ENCODE peak calls at places on chromosomes 5 and 9, in six cellular contexts. I is right lobe of liver, J is breast epithelium, Y is GM12878, R is cardiac muscle cell, O is heart left ventricle. W is an unnamed sample.

GRCh38 chr9:131839281-131840084 is 99.6 kb upstream of the RAPGEF1 start:
- DNase-seq in Y (no peak), R (peak), J (no peak), O (peak), I (no peak), W (peak)

GRCh38 chr9:136926749-136927148 is 17.8 kb downstream of the FBXW5 start:
- DNase-seq in R (no peak), J (no peak), O (no peak), Y (no peak), I (no peak), W (no peak)

GRCh38 chr5:14816999-14817761 is 54.4 kb downstream of the ANKH start:
- DNase-seq in Y (no peak), O (no peak), R (peak), J (no peak), I (peak), W (no peak)

GRCh38 chr5:143923634-143924265 is 111.8 kb downstream of the HMHB1 start:
- DNase-seq in R (peak), J (no peak), O (no peak), Y (no peak), I (no peak), W (no peak)

GRCh38 chr9:929719-930118 is 46.7 kb upstream of the DMRT3 start:
- DNase-seq in O (no peak), R (no peak), I (no peak), Y (no peak), J (no peak), W (no peak)

GRCh38 chr5:95900383-95900958 is 61.2 kb downstream of the ELL2 start:
- DNase-seq in O (no peak), Y (no peak), I (no peak), R (peak), J (no peak), W (no peak)

GRCh38 chr5:32138839-32139493 is 35.2 kb downstream of the GOLPH3 start:
- DNase-seq in Y (no peak), O (no peak), J (no peak), I (no peak), R (peak), W (no peak)

GRCh38 chr5:125042243-125042887 is 295.9 kb upstream of the ZNF608 start:
- DNase-seq in I (no peak), J (no peak), O (no peak), Y (no peak), R (peak), W (no peak)

GRCh38 chr5:67272453-67273130 is 76.0 kb upstream of the CD180 start:
- DNase-seq in I (no peak), Y (no peak), J (no peak), O (no peak), R (no peak), W (no peak)

GRCh38 chr9:135533093-135533492 is 11.9 kb downstream of the LCN1 start:
- DNase-seq in O (no peak), Y (no peak), R (no peak), J (no peak), I (no peak), W (no peak)

GRCh38 chr5:9813305-9813704 is 183.2 kb upstream of the TAS2R1 start:
- DNase-seq in J (no peak), R (no peak), Y (no peak), O (no peak), I (no peak), W (no peak)

GRCh38 chr9:136052991-136053756 is 41.9 kb downstream of the NACC2 start:
- DNase-seq in Y (no peak), O (peak), J (no peak), I (no peak), R (no peak), W (no peak)

GRCh38 chr5:75051217-75051751 is 1.1 kb downstream of the GCNT4 start:
- DNase-seq in Y (no peak), J (no peak), O (no peak), I (no peak), R (no peak), W (no peak)

GRCh38 chr9:124202447-124202971 is 55.2 kb upstream of the NEK6 start:
- DNase-seq in J (no peak), Y (peak), I (peak), R (peak), O (peak), W (peak)

GRCh38 chr5:83029912-83030311 is 47.3 kb downstream of the TMEM167A start:
- DNase-seq in O (no peak), J (no peak), Y (no peak), I (no peak), R (peak), W (no peak)

GRCh38 chr5:2752875-2753435 is 1.5 kb upstream of the IRX2 start:
- DNase-seq in O (no peak), R (no peak), I (no peak), Y (no peak), J (no peak), W (no peak)

GRCh38 chr5:149572576-149573231 is 8.6 kb upstream of the ARHGEF37 start:
- DNase-seq in Y (no peak), O (no peak), J (no peak), I (no peak), R (no peak), W (no peak)

GRCh38 chr9:78680196-78680595 is 383.3 kb downstream of the PSAT1 start:
- DNase-seq in O (no peak), Y (no peak), R (no peak), I (no peak), J (no peak), W (no peak)

GRCh38 chr9:20358201-20358600 is 264.1 kb downstream of the MLLT3 start:
- DNase-seq in R (peak), O (no peak), Y (no peak), J (no peak), I (no peak), W (no peak)

GRCh38 chr5:35003018-35003957 is 44.5 kb downstream of the AGXT2 start:
- DNase-seq in I (peak), J (no peak), O (no peak), R (peak), Y (peak), W (peak)

GRCh38 chr5:30690931-30691330 is 502.6 kb upstream of the CDH6 start:
- DNase-seq in Y (no peak), O (no peak), R (no peak), I (no peak), J (no peak), W (no peak)

GRCh38 chr5:149646564-149646963 is 65.3 kb downstream of the ARHGEF37 start:
- DNase-seq in R (no peak), O (no peak), Y (no peak), I (no peak), J (no peak), W (peak)

DNA sequence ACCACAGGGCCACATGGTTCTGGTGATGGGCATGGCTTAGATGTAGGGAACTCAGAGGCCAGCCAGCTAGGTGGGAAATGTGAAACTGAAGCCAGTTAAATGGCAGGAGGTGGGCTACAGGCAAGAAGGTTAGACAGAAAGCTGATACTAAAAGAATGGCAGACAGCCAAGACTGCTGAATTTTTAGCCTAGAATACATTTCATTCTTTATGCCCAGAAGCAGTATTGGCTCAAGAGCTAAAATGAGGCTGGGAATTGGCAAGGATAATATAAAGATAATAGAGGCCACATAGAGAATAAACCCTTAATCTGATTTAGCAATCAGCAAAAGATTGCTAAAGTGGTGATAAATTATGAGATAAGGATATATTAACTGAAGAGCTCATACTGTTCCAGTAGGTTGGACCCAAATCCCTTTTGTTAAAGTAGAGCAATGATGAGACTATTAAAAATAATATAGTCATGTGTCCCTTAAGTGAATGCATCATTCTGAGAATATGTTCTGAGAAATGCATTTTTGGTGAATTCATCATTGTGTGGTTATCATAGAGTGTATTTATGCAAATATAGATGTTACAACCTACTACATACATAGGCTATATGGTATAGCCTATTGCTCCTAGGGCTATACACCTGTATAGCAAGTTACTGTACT is 234.3 kb downstream of the CHSY3 start:
- DNase-seq in O (no peak), J (no peak), R (peak), I (no peak), Y (no peak), W (no peak)
- H3K27ac ChIP-seq in O (peak), J (no peak), R (no peak), I (no peak), Y (no peak), W (no peak)

DNA sequence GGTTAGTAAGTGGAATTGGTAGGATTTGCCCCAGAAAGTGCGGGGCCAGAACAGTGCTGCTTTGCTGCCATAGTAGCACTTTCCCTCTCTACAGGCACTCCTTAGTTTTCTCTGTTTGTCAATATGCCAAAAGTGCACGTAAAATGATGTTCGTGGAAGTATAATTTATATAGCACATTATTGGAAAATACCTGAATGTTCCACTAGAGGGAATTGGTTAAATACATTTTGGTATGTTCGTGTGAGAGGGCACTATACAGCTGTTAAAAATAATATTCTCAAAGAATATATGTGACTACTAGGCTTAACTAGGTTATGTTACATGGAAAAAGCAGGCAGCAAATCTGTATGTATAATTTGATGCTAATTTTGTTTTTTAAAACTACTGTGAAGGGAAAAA is 184.0 kb upstream of the GDNF start:
- DNase-seq in I (no peak), J (no peak), Y (no peak), R (no peak), O (no peak), W (no peak)
- TF ChIP-seq CTCF in I (peak), J (no peak), Y (no peak), R (no peak), O (no peak), W (no peak)

DNA sequence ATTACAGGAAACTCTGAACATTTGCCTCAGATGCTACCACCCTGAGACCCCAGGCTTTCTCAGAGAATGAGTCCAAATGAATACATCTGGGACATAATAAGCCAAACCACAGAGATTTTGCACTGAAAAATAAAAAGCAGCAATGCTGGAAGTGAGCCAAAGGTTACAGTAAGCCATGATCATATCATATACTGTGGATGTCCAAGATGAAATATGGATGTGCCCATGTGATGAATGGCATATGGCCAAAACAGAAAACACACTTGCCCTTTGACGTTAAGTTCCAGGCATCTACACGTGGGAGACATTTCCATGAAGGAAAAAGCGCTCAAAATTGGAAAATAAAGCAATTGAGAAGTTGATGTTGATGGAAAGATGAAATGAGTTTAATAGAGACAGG is 1107.2 kb upstream of the SEMA6A start:
- DNase-seq in R (no peak), O (no peak), J (no peak), I (no peak), Y (no peak), W (no peak)
- H3K27ac ChIP-seq in R (no peak), O (no peak), J (no peak), I (no peak), Y (no peak), W (no peak)

DNA sequence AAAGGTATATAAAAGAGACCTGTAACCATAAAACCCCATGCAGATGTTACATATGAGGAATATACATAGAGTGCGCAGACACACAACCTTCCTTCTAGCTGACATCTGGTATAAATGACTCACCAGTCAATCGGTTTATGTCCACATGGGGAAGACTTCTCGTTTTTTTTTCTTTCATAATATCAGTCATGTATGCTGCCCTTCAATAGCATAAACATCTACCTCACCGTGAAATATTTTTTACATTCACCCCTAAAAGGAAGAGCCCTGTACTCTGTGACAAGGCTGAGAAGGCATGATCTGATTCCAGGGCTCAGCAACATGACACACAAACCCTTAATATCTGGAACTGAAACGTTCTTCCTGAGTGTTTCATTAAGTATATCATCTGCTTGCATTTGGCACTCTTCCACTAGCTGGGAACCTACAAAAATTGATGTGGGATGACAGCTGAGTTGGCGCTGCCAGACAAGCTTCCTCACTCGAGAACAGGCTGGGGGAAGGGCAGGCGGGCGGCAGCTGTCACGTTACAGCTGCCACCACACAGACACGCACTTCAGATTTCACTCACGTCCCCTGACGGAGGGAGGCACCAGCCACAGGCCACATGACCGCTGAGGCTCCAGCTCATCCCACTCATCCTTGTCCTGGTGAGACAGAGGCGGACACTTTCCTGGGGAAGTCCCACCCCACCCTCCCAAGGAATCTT is 74.2 kb downstream of the SHB start:
- DNase-seq in Y (peak), J (no peak), R (peak), O (peak), I (peak), W (no peak)
- TF ChIP-seq CTCF in Y (no peak), J (no peak), R (no peak), O (no peak), I (no peak), W (no peak)

DNA sequence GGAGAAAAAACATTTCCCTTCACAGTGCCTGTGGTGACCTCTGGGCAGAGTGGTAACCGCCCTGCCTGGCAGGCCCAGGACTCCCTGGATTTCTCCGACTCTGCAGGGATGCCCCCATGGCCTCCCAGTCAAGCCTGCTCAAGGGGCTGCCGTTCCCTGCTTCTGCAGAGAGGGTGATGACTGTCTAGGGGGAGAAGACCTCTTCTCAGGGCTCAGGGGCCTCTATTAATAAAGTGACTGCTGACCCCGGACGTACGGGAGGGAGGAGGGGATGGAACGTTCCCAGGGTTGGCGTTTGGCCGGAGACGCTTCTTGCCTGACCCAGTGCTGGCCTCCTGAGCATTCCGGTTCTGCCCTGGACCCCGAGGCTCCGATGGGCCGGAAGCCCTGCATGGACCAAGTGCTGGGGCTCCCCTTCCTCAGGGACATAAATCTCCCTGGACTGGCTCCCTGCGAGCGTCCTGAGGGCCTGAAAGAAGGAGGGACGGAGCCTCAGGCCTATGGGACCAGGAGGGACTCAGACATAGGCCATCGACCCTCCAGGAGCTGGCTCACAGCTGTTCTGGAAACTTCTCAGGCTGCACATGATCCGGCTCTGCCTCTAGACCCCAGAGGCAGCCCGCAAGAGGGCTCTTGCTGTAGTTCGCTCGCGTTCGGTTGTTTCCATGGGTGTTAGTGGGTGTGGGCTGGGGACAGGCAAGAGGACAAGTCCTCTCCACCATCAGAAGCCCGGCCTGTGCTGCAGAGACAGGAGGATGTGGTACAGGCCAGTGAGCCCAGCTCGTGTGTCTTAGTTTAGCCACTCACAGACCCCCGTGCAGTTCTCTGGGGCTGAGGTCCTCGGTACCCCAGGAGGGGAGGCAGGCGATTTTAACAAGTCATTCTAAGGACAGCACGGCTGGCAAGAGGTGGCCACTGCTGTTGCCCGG is 8.1 kb upstream of the RNU6ATAC start:
- DNase-seq in J (no peak), Y (no peak), I (no peak), O (no peak), R (no peak), W (no peak)
- H3K27ac ChIP-seq in J (peak), Y (no peak), I (peak), O (no peak), R (no peak), W (no peak)